ENCODE peak calls at places on chromosome 2, in six cellular contexts. O is Calu3; J is NCI-H510A; Q is HCT116; Y is naive thymus-derived CD4-positive, alpha-beta T cell; Z is HepG2. S is an unnamed sample.

GRCh38 chr2:172084734-172085459 is 410 bp upstream of the DLX1 start:
- DNase-seq in O (peak), J (peak), Q (peak), Y (no peak), Z (peak), S (peak)

GRCh38 chr2:128293426-128293755 is 25.3 kb downstream of the HS6ST1 start:
- DNase-seq in O (no peak), J (no peak), Q (no peak), Y (no peak), Z (no peak), S (no peak)

GRCh38 chr2:133266926-133267590 is 301.2 kb downstream of the NCKAP5 start:
- DNase-seq in O (no peak), J (peak), Q (no peak), Y (no peak), Z (no peak), S (no peak)

GRCh38 chr2:135043345-135043744 is 3.9 kb downstream of the MAP3K19 start:
- DNase-seq in O (no peak), J (no peak), Q (no peak), Y (no peak), Z (no peak), S (no peak)

GRCh38 chr2:172101008-172101706 is 1.5 kb downstream of the DLX2 start:
- DNase-seq in O (no peak), J (no peak), Q (no peak), Y (no peak), Z (no peak), S (no peak)

GRCh38 chr2:10331033-10331701 is 28.5 kb downstream of the HPCAL1 start:
- DNase-seq in O (peak), J (no peak), Q (peak), Y (peak), Z (no peak), S (no peak)

GRCh38 chr2:16773080-16773713 is 107.6 kb upstream of the CYRIA start:
- DNase-seq in O (peak), J (peak), Q (peak), Y (no peak), Z (peak), S (peak)

GRCh38 chr2:100365434-100365833 is 43.1 kb upstream of the LONRF2 start:
- DNase-seq in O (peak), J (no peak), Q (peak), Y (no peak), Z (no peak), S (peak)

GRCh38 chr2:168432565-168433186 is 23.4 kb upstream of the CERS6 start:
- DNase-seq in O (no peak), J (no peak), Q (no peak), Y (no peak), Z (no peak), S (no peak)

GRCh38 chr2:51650769-51651168 is 618.8 kb upstream of the NRXN1 start:
- DNase-seq in O (no peak), J (no peak), Q (no peak), Y (no peak), Z (no peak), S (no peak)

GRCh38 chr2:207143474-207144190 is 22.1 kb downstream of the KLF7 start:
- DNase-seq in O (no peak), J (peak), Q (no peak), Y (peak), Z (no peak), S (no peak)

GRCh38 chr2:42835577-42836371 is 43.4 kb upstream of the HAAO start:
- DNase-seq in O (peak), J (no peak), Q (no peak), Y (no peak), Z (peak), S (peak)

GRCh38 chr2:201520201-201520600 is 68.7 kb downstream of the STRADB start:
- DNase-seq in O (no peak), J (no peak), Q (no peak), Y (no peak), Z (no peak), S (no peak)

GRCh38 chr2:24365051-24365450 is 4.7 kb upstream of the ITSN2 start:
- DNase-seq in O (peak), J (peak), Q (no peak), Y (peak), Z (no peak), S (peak)

GRCh38 chr2:102708847-102709559 is 52.8 kb upstream of the TMEM182 start:
- DNase-seq in O (peak), J (no peak), Q (peak), Y (no peak), Z (peak), S (peak)

GRCh38 chr2:97919858-97920257 is 75.9 kb downstream of the TMEM131 start:
- DNase-seq in O (no peak), J (no peak), Q (no peak), Y (no peak), Z (no peak), S (no peak)

GRCh38 chr2:24121469-24121868 is 1.7 kb downstream of the PFN4 start:
- DNase-seq in O (no peak), J (no peak), Q (no peak), Y (no peak), Z (no peak), S (no peak)

S was measured in LoVo.